ENCODE peak calls at places on chromosomes 4 and X, in eight cellular contexts. D, N, Q, I, Y, K, X and F are unnamed samples.

GRCh38 chr4:89356086-89356485 is 48.5 kb upstream of the GPRIN3 start:
- DNase-seq in X (no peak), Y (no peak), I (no peak), D (no peak), K (peak), N (no peak), Q (peak), F (no peak)

GRCh38 chr4:153651041-153651960 is 32.8 kb upstream of the TLR2 start:
- DNase-seq in D (no peak), K (no peak), X (no peak), N (no peak), Y (no peak), Q (peak), I (no peak), F (no peak)

GRCh38 chrX:119147486-119147885 is 19.9 kb upstream of the KIAA1210 start:
- DNase-seq in K (no peak), Y (no peak), Q (no peak), D (no peak), X (no peak), N (no peak), I (no peak), F (no peak)

GRCh38 chr4:179415016-179415841 is 1973.0 kb upstream of the AGA start:
- DNase-seq in K (no peak), D (no peak), I (no peak), Q (peak), Y (no peak), N (no peak), X (no peak), F (peak)

GRCh38 chr4:22417408-22417807 is 98.5 kb downstream of the ADGRA3 start:
- DNase-seq in K (no peak), Y (no peak), X (no peak), Q (no peak), N (no peak), D (no peak), I (no peak), F (no peak)

GRCh38 chr4:62087706-62088105 is 887.6 kb downstream of the ADGRL3 start:
- DNase-seq in K (no peak), X (no peak), N (no peak), Y (no peak), Q (no peak), D (no peak), I (no peak), F (no peak)

GRCh38 chr4:2432991-2433530 is 14.3 kb downstream of the CFAP99 start:
- DNase-seq in N (peak), X (no peak), K (no peak), Q (peak), Y (peak), I (no peak), D (no peak), F (peak)

GRCh38 chrX:23900220-23900797 is 7.4 kb downstream of the APOO start:
- DNase-seq in N (no peak), Q (peak), I (no peak), K (no peak), D (no peak), Y (no peak), X (no peak), F (no peak)

GRCh38 chr4:153438916-153439756 is 27.0 kb upstream of the TMEM131L start:
- DNase-seq in Q (no peak), N (no peak), Y (no peak), I (no peak), X (no peak), K (no peak), D (peak), F (no peak)

GRCh38 chr4:71944956-71945355 is 86.8 kb upstream of the NPFFR2 start:
- DNase-seq in X (no peak), D (no peak), N (no peak), Y (no peak), Q (peak), K (no peak), I (no peak), F (no peak)

GRCh38 chr4:44927361-44928061 is 201.2 kb upstream of the GNPDA2 start:
- DNase-seq in I (no peak), N (no peak), K (no peak), D (peak), Q (peak), Y (no peak), X (no peak), F (peak)